ENCODE peak calls at places on chromosome 7, in eight cellular contexts. One of them, this sample, is unnamed.

GRCh38 chr7:20296444-20296843 is 34.3 kb upstream of the ITGB8 start:
- DNase-seq in effector memory CD4-positive, alpha-beta T cell: no peak
- DNase-seq in cardiac muscle cell: no peak
- DNase-seq in GM23248: no peak
- DNase-seq in pancreas: no peak
- DNase-seq in tibial nerve: no peak
- DNase-seq in CD8-positive, alpha-beta T cell: no peak
- DNase-seq in mesendoderm: no peak
- DNase-seq in this sample: peak

GRCh38 chr7:32206488-32206887 is 136.3 kb upstream of the PDE1C start:
- DNase-seq in effector memory CD4-positive, alpha-beta T cell: no peak
- DNase-seq in cardiac muscle cell: no peak
- DNase-seq in GM23248: no peak
- DNase-seq in pancreas: no peak
- DNase-seq in tibial nerve: no peak
- DNase-seq in CD8-positive, alpha-beta T cell: no peak
- DNase-seq in mesendoderm: no peak
- DNase-seq in this sample: no peak

GRCh38 chr7:3722396-3722846 is 421.4 kb downstream of the SDK1 start:
- DNase-seq in effector memory CD4-positive, alpha-beta T cell: no peak
- DNase-seq in cardiac muscle cell: peak
- DNase-seq in GM23248: no peak
- DNase-seq in pancreas: no peak
- DNase-seq in tibial nerve: no peak
- DNase-seq in CD8-positive, alpha-beta T cell: peak
- DNase-seq in mesendoderm: peak
- DNase-seq in this sample: no peak

GRCh38 chr7:13742719-13743640 is 246.5 kb downstream of the ETV1 start:
- DNase-seq in effector memory CD4-positive, alpha-beta T cell: no peak
- DNase-seq in cardiac muscle cell: peak
- DNase-seq in GM23248: peak
- DNase-seq in pancreas: peak
- DNase-seq in tibial nerve: peak
- DNase-seq in CD8-positive, alpha-beta T cell: no peak
- DNase-seq in mesendoderm: peak
- DNase-seq in this sample: peak

GRCh38 chr7:70975816-70976215 is 156.1 kb upstream of the GALNT17 start:
- DNase-seq in effector memory CD4-positive, alpha-beta T cell: no peak
- DNase-seq in cardiac muscle cell: no peak
- DNase-seq in GM23248: no peak
- DNase-seq in pancreas: no peak
- DNase-seq in tibial nerve: no peak
- DNase-seq in CD8-positive, alpha-beta T cell: no peak
- DNase-seq in mesendoderm: no peak
- DNase-seq in this sample: no peak

GRCh38 chr7:16144361-16144760 is 277.0 kb downstream of the CRPPA start:
- DNase-seq in effector memory CD4-positive, alpha-beta T cell: no peak
- DNase-seq in cardiac muscle cell: no peak
- DNase-seq in GM23248: no peak
- DNase-seq in pancreas: no peak
- DNase-seq in tibial nerve: no peak
- DNase-seq in CD8-positive, alpha-beta T cell: no peak
- DNase-seq in mesendoderm: no peak
- DNase-seq in this sample: no peak

GRCh38 chr7:30348083-30348560 is 63.7 kb downstream of the ZNRF2 start:
- DNase-seq in effector memory CD4-positive, alpha-beta T cell: peak
- DNase-seq in cardiac muscle cell: no peak
- DNase-seq in GM23248: peak
- DNase-seq in pancreas: no peak
- DNase-seq in tibial nerve: no peak
- DNase-seq in CD8-positive, alpha-beta T cell: peak
- DNase-seq in mesendoderm: peak
- DNase-seq in this sample: peak

GRCh38 chr7:21504021-21504420 is 38.8 kb upstream of the DNAH11 start:
- DNase-seq in effector memory CD4-positive, alpha-beta T cell: no peak
- DNase-seq in cardiac muscle cell: no peak
- DNase-seq in GM23248: no peak
- DNase-seq in pancreas: no peak
- DNase-seq in tibial nerve: no peak
- DNase-seq in CD8-positive, alpha-beta T cell: no peak
- DNase-seq in mesendoderm: peak
- DNase-seq in this sample: no peak

GRCh38 chr7:79709574-79710409 is 256.3 kb upstream of the MAGI2 start:
- DNase-seq in effector memory CD4-positive, alpha-beta T cell: no peak
- DNase-seq in cardiac muscle cell: no peak
- DNase-seq in GM23248: peak
- DNase-seq in pancreas: no peak
- DNase-seq in tibial nerve: no peak
- DNase-seq in CD8-positive, alpha-beta T cell: no peak
- DNase-seq in mesendoderm: peak
- DNase-seq in this sample: peak

GRCh38 chr7:132485600-132486594 is 90.4 kb downstream of the PLXNA4 start:
- DNase-seq in effector memory CD4-positive, alpha-beta T cell: no peak
- DNase-seq in cardiac muscle cell: peak
- DNase-seq in GM23248: no peak
- DNase-seq in pancreas: peak
- DNase-seq in tibial nerve: peak
- DNase-seq in CD8-positive, alpha-beta T cell: peak
- DNase-seq in mesendoderm: no peak
- DNase-seq in this sample: no peak

GRCh38 chr7:127137146-127137545 is 115.6 kb downstream of the GRM8 start:
- DNase-seq in effector memory CD4-positive, alpha-beta T cell: no peak
- DNase-seq in cardiac muscle cell: no peak
- DNase-seq in GM23248: no peak
- DNase-seq in pancreas: no peak
- DNase-seq in tibial nerve: no peak
- DNase-seq in CD8-positive, alpha-beta T cell: no peak
- DNase-seq in mesendoderm: no peak
- DNase-seq in this sample: no peak

GRCh38 chr7:5396542-5396941 is 27.1 kb downstream of the TNRC18 start:
- DNase-seq in effector memory CD4-positive, alpha-beta T cell: peak
- DNase-seq in cardiac muscle cell: no peak
- DNase-seq in GM23248: peak
- DNase-seq in pancreas: no peak
- DNase-seq in tibial nerve: peak
- DNase-seq in CD8-positive, alpha-beta T cell: peak
- DNase-seq in mesendoderm: no peak
- DNase-seq in this sample: peak

GRCh38 chr7:51472017-51472296 is 155.3 kb upstream of the COBL start:
- DNase-seq in effector memory CD4-positive, alpha-beta T cell: no peak
- DNase-seq in cardiac muscle cell: no peak
- DNase-seq in GM23248: no peak
- DNase-seq in pancreas: no peak
- DNase-seq in tibial nerve: no peak
- DNase-seq in CD8-positive, alpha-beta T cell: no peak
- DNase-seq in mesendoderm: peak
- DNase-seq in this sample: no peak

GRCh38 chr7:6167587-6168154 is 104.8 kb downstream of the CYTH3 start:
- DNase-seq in effector memory CD4-positive, alpha-beta T cell: no peak
- DNase-seq in cardiac muscle cell: no peak
- DNase-seq in GM23248: no peak
- DNase-seq in pancreas: no peak
- DNase-seq in tibial nerve: no peak
- DNase-seq in CD8-positive, alpha-beta T cell: no peak
- DNase-seq in mesendoderm: no peak
- DNase-seq in this sample: no peak

GRCh38 chr7:69450436-69450835 is 147.8 kb upstream of the AUTS2 start:
- DNase-seq in effector memory CD4-positive, alpha-beta T cell: no peak
- DNase-seq in cardiac muscle cell: no peak
- DNase-seq in GM23248: no peak
- DNase-seq in pancreas: no peak
- DNase-seq in tibial nerve: no peak
- DNase-seq in CD8-positive, alpha-beta T cell: no peak
- DNase-seq in mesendoderm: peak
- DNase-seq in this sample: no peak

GRCh38 chr7:69166979-69167516 is 431.2 kb upstream of the AUTS2 start:
- DNase-seq in effector memory CD4-positive, alpha-beta T cell: no peak
- DNase-seq in cardiac muscle cell: no peak
- DNase-seq in GM23248: no peak
- DNase-seq in pancreas: no peak
- DNase-seq in tibial nerve: no peak
- DNase-seq in CD8-positive, alpha-beta T cell: no peak
- DNase-seq in mesendoderm: no peak
- DNase-seq in this sample: no peak

GRCh38 chr7:140810830-140811556 is 113.7 kb downstream of the BRAF start:
- DNase-seq in effector memory CD4-positive, alpha-beta T cell: peak
- DNase-seq in cardiac muscle cell: peak
- DNase-seq in GM23248: peak
- DNase-seq in pancreas: peak
- DNase-seq in tibial nerve: peak
- DNase-seq in CD8-positive, alpha-beta T cell: peak
- DNase-seq in mesendoderm: peak
- DNase-seq in this sample: peak

GRCh38 chr7:44867073-44867990 is 18.0 kb downstream of the PURB start:
- DNase-seq in effector memory CD4-positive, alpha-beta T cell: no peak
- DNase-seq in cardiac muscle cell: no peak
- DNase-seq in GM23248: peak
- DNase-seq in pancreas: no peak
- DNase-seq in tibial nerve: no peak
- DNase-seq in CD8-positive, alpha-beta T cell: no peak
- DNase-seq in mesendoderm: peak
- DNase-seq in this sample: peak
- H3K27ac ChIP-seq in effector memory CD4-positive, alpha-beta T cell: no peak
- H3K27ac ChIP-seq in cardiac muscle cell: no peak
- H3K27ac ChIP-seq in GM23248: no peak
- H3K27ac ChIP-seq in pancreas: no peak
- H3K27ac ChIP-seq in tibial nerve: no peak
- H3K27ac ChIP-seq in CD8-positive, alpha-beta T cell: no peak
- H3K27ac ChIP-seq in mesendoderm: no peak
- H3K27ac ChIP-seq in this sample: peak

DNA sequence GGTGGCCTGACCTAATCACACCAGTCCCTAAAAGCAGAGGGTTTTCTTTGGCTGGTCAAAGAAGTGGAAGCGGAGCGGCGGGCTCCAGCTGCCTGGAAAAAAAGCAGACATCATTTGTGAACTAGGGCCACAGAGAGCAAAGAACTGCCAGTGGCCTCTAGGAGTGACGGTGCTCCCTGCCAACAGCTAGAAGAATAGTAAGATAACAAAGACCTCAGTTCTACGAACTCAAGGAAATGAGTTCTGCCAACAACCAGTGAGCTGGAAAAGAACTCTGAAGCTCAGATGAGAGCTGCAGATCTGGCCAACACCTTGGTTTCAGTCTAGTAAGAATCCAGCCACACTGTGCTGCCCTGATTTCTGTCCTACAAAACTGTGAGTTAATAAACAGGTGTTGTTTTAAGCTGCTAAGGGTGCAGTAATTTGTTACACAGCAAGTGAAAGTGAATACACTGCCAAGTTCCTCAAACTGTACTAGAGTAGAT is 178.0 kb downstream of the SRPK2 start:
- DNase-seq in effector memory CD4-positive, alpha-beta T cell: no peak
- DNase-seq in cardiac muscle cell: peak
- DNase-seq in GM23248: no peak
- DNase-seq in pancreas: peak
- DNase-seq in tibial nerve: no peak
- DNase-seq in CD8-positive, alpha-beta T cell: no peak
- DNase-seq in mesendoderm: peak
- DNase-seq in this sample: no peak
- H3K27ac ChIP-seq in effector memory CD4-positive, alpha-beta T cell: peak
- H3K27ac ChIP-seq in cardiac muscle cell: peak
- H3K27ac ChIP-seq in GM23248: no peak
- H3K27ac ChIP-seq in pancreas: peak
- H3K27ac ChIP-seq in tibial nerve: no peak
- H3K27ac ChIP-seq in CD8-positive, alpha-beta T cell: no peak
- H3K27ac ChIP-seq in mesendoderm: no peak
- H3K27ac ChIP-seq in this sample: no peak

GRCh38 chr7:80916770-80917681 is 1.8 kb downstream of the SEMA3C start:
- DNase-seq in effector memory CD4-positive, alpha-beta T cell: no peak
- DNase-seq in cardiac muscle cell: peak
- DNase-seq in GM23248: peak
- DNase-seq in pancreas: no peak
- DNase-seq in tibial nerve: no peak
- DNase-seq in CD8-positive, alpha-beta T cell: no peak
- DNase-seq in mesendoderm: peak
- DNase-seq in this sample: peak

GRCh38 chr7:80922254-80923049 is 3.6 kb upstream of the SEMA3C start:
- DNase-seq in effector memory CD4-positive, alpha-beta T cell: no peak
- DNase-seq in cardiac muscle cell: no peak
- DNase-seq in GM23248: no peak
- DNase-seq in pancreas: no peak
- DNase-seq in tibial nerve: no peak
- DNase-seq in CD8-positive, alpha-beta T cell: no peak
- DNase-seq in mesendoderm: no peak
- DNase-seq in this sample: no peak

GRCh38 chr7:80921130-80921529 is 2.3 kb upstream of the SEMA3C start:
- DNase-seq in effector memory CD4-positive, alpha-beta T cell: no peak
- DNase-seq in cardiac muscle cell: no peak
- DNase-seq in GM23248: no peak
- DNase-seq in pancreas: no peak
- DNase-seq in tibial nerve: no peak
- DNase-seq in CD8-positive, alpha-beta T cell: no peak
- DNase-seq in mesendoderm: no peak
- DNase-seq in this sample: peak

GRCh38 chr7:80918406-80918805 is 445 bp downstream of the SEMA3C start:
- DNase-seq in effector memory CD4-positive, alpha-beta T cell: no peak
- DNase-seq in cardiac muscle cell: peak
- DNase-seq in GM23248: peak
- DNase-seq in pancreas: no peak
- DNase-seq in tibial nerve: no peak
- DNase-seq in CD8-positive, alpha-beta T cell: no peak
- DNase-seq in mesendoderm: peak
- DNase-seq in this sample: peak

GRCh38 chr7:80918909-80919721 is at the start of gene SEMA3C:
- DNase-seq in effector memory CD4-positive, alpha-beta T cell: no peak
- DNase-seq in cardiac muscle cell: peak
- DNase-seq in GM23248: peak
- DNase-seq in pancreas: peak
- DNase-seq in tibial nerve: peak
- DNase-seq in CD8-positive, alpha-beta T cell: peak
- DNase-seq in mesendoderm: peak
- DNase-seq in this sample: peak
- H3K27ac ChIP-seq in effector memory CD4-positive, alpha-beta T cell: no peak
- H3K27ac ChIP-seq in cardiac muscle cell: peak
- H3K27ac ChIP-seq in GM23248: peak
- H3K27ac ChIP-seq in pancreas: peak
- H3K27ac ChIP-seq in tibial nerve: peak
- H3K27ac ChIP-seq in CD8-positive, alpha-beta T cell: no peak
- H3K27ac ChIP-seq in mesendoderm: peak
- H3K27ac ChIP-seq in this sample: peak

GRCh38 chr7:34207810-34208209 is 302.5 kb downstream of the BMPER start:
- DNase-seq in effector memory CD4-positive, alpha-beta T cell: no peak
- DNase-seq in cardiac muscle cell: no peak
- DNase-seq in GM23248: peak
- DNase-seq in pancreas: no peak
- DNase-seq in tibial nerve: no peak
- DNase-seq in CD8-positive, alpha-beta T cell: no peak
- DNase-seq in mesendoderm: no peak
- DNase-seq in this sample: no peak

GRCh38 chr7:34208878-34209621 is 303.7 kb downstream of the BMPER start:
- DNase-seq in effector memory CD4-positive, alpha-beta T cell: no peak
- DNase-seq in cardiac muscle cell: no peak
- DNase-seq in GM23248: peak
- DNase-seq in pancreas: no peak
- DNase-seq in tibial nerve: no peak
- DNase-seq in CD8-positive, alpha-beta T cell: no peak
- DNase-seq in mesendoderm: no peak
- DNase-seq in this sample: no peak

DNA sequence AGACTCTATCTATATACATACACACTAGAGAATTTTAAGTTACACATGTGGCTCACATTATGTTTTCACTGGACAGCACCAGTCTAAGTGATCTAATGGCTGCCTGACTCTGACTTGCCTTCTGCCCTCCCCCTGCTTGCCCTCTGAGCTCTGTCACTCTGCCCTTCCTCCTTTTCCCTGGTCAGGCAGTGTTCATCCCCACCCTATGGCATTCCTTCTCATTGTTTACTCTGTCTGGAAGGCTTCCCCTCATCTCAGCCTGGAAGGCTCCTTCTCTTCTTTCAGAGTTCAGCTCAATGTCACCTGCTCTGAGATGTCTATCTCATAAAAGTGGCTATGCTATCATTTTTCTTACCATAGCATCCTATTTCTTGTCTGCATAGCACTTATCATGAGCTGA is 305.7 kb downstream of the BMPER start:
- DNase-seq in effector memory CD4-positive, alpha-beta T cell: no peak
- DNase-seq in cardiac muscle cell: no peak
- DNase-seq in GM23248: no peak
- DNase-seq in pancreas: no peak
- DNase-seq in tibial nerve: no peak
- DNase-seq in CD8-positive, alpha-beta T cell: no peak
- DNase-seq in mesendoderm: peak
- DNase-seq in this sample: no peak
- H3K27ac ChIP-seq in effector memory CD4-positive, alpha-beta T cell: no peak
- H3K27ac ChIP-seq in cardiac muscle cell: no peak
- H3K27ac ChIP-seq in GM23248: no peak
- H3K27ac ChIP-seq in pancreas: no peak
- H3K27ac ChIP-seq in tibial nerve: no peak
- H3K27ac ChIP-seq in CD8-positive, alpha-beta T cell: no peak
- H3K27ac ChIP-seq in mesendoderm: no peak
- H3K27ac ChIP-seq in this sample: no peak